ENCODE peak calls at places on chromosomes 5 and 9, in seven cellular contexts. G is uterus, K is fibroblast of lung, F is brain microvascular endothelial cell, S is ovary, X is mammary epithelial cell, U is tibial nerve. H is an unnamed sample.

GRCh38 chr5:38346593-38346992 is 88.2 kb downstream of the EGFLAM start:
- DNase-seq in G (no peak), K (no peak), F (no peak), S (no peak), X (no peak), U (no peak), H (no peak)

GRCh38 chr5:109907189-109907588 is 217.5 kb downstream of the MAN2A1 start:
- DNase-seq in G (no peak), K (no peak), F (peak), S (no peak), X (no peak), U (no peak), H (no peak)

GRCh38 chr9:2022560-2022959 is 7.4 kb downstream of the SMARCA2 start:
- DNase-seq in G (no peak), K (no peak), F (no peak), S (no peak), X (no peak), U (no peak), H (no peak)

GRCh38 chr5:117095803-117096332 is 521.2 kb upstream of the SEMA6A start:
- DNase-seq in G (no peak), K (no peak), F (no peak), S (no peak), X (no peak), U (no peak), H (no peak)

GRCh38 chr5:171705036-171705435 is 80.6 kb upstream of the SMIM23 start:
- DNase-seq in G (no peak), K (no peak), F (no peak), S (no peak), X (no peak), U (no peak), H (no peak)

GRCh38 chr9:96661711-96662110 is 6.6 kb upstream of the PRXL2C start:
- DNase-seq in G (no peak), K (peak), F (peak), S (no peak), X (no peak), U (no peak), H (no peak)

GRCh38 chr9:134271338-134272301 is 54.6 kb upstream of the RXRA start:
- DNase-seq in G (no peak), K (no peak), F (no peak), S (no peak), X (no peak), U (no peak), H (no peak)

GRCh38 chr5:76737846-76738245 is 21.9 kb downstream of the F2R start:
- DNase-seq in G (no peak), K (no peak), F (no peak), S (no peak), X (no peak), U (no peak), H (no peak)

GRCh38 chr5:61991861-61992260 is 314.1 kb upstream of the KIF2A start:
- DNase-seq in G (no peak), K (no peak), F (no peak), S (no peak), X (peak), U (no peak), H (no peak)

GRCh38 chr9:129962376-129962765 is 80.6 kb downstream of the FNBP1 start:
- DNase-seq in G (no peak), K (no peak), F (no peak), S (no peak), X (peak), U (no peak), H (no peak)

GRCh38 chr9:18452276-18452675 is 21.7 kb upstream of the ADAMTSL1 start:
- DNase-seq in G (no peak), K (no peak), F (no peak), S (no peak), X (no peak), U (no peak), H (no peak)

GRCh38 chr5:81800797-81801196 is 49.9 kb upstream of the SSBP2 start:
- DNase-seq in G (no peak), K (no peak), F (no peak), S (no peak), X (no peak), U (no peak), H (no peak)

GRCh38 chr9:31671011-31671410 is 713.4 kb upstream of the ACO1 start:
- DNase-seq in G (no peak), K (no peak), F (no peak), S (no peak), X (no peak), U (no peak), H (no peak)

GRCh38 chr9:16410601-16411285 is 459.7 kb downstream of the BNC2 start:
- DNase-seq in G (no peak), K (no peak), F (peak), S (peak), X (peak), U (no peak), H (no peak)

GRCh38 chr5:994272-994607 is 14.4 kb upstream of the NKD2 start:
- DNase-seq in G (peak), K (no peak), F (no peak), S (no peak), X (no peak), U (no peak), H (no peak)

GRCh38 chr5:134547579-134547978 is 22.1 kb downstream of the JADE2 start:
- DNase-seq in G (peak), K (peak), F (peak), S (peak), X (peak), U (no peak), H (peak)

GRCh38 chr5:151661968-151662732 is 24.6 kb downstream of the SPARC start:
- DNase-seq in G (no peak), K (no peak), F (no peak), S (no peak), X (no peak), U (no peak), H (no peak)

GRCh38 chr9:137519553-137519952 is 30.6 kb downstream of the PNPLA7 start:
- DNase-seq in G (no peak), K (no peak), F (no peak), S (no peak), X (no peak), U (no peak), H (no peak)

GRCh38 chr5:52709171-52709925 is 78.4 kb upstream of the ITGA1 start:
- DNase-seq in G (no peak), K (no peak), F (peak), S (no peak), X (peak), U (no peak), H (no peak)

GRCh38 chr5:622946-623522 is 10.9 kb downstream of the CEP72 start:
- DNase-seq in G (no peak), K (no peak), F (no peak), S (no peak), X (no peak), U (peak), H (no peak)

GRCh38 chr5:58148366-58148765 is 311.5 kb downstream of the PLK2 start:
- DNase-seq in G (no peak), K (no peak), F (no peak), S (no peak), X (no peak), U (no peak), H (no peak)

GRCh38 chr5:108101816-108102215 is 280.1 kb downstream of the FBXL17 start:
- DNase-seq in G (no peak), K (no peak), F (no peak), S (no peak), X (no peak), U (no peak), H (no peak)

GRCh38 chr5:520196-520849 is 3.9 kb downstream of the SLC9A3 start:
- DNase-seq in G (no peak), K (no peak), F (no peak), S (no peak), X (no peak), U (no peak), H (no peak)

GRCh38 chr5:87081511-87082372 is 185.9 kb upstream of the RASA1 start:
- DNase-seq in G (no peak), K (no peak), F (no peak), S (no peak), X (no peak), U (no peak), H (peak)

GRCh38 chr5:44809215-44809955 is 638 bp downstream of the MRPS30 start:
- DNase-seq in G (peak), K (peak), F (peak), S (peak), X (peak), U (peak), H (peak)

GRCh38 chr5:72440207-72440638 is 67.0 kb downstream of the ZNF366 start:
- DNase-seq in G (no peak), K (no peak), F (no peak), S (no peak), X (no peak), U (no peak), H (no peak)
- H3K27ac ChIP-seq in G (peak), K (no peak), F (no peak), S (no peak), X (no peak), U (no peak), H (no peak)

GRCh38 chr9:107734231-107735014 is 244.9 kb upstream of the KLF4 start:
- DNase-seq in G (peak), K (peak), F (no peak), S (peak), X (peak), U (no peak), H (no peak)
- TF ChIP-seq CTCF in G (no peak), K (peak), F (no peak), S (no peak), X (no peak), U (no peak), H (no peak)

GRCh38 chr9:124964056-124964455 is 23.2 kb upstream of the GOLGA1 start:
- DNase-seq in G (no peak), K (no peak), F (no peak), S (no peak), X (no peak), U (no peak), H (no peak)
- H3K27ac ChIP-seq in G (no peak), K (no peak), F (no peak), S (no peak), X (no peak), U (no peak), H (no peak)

GRCh38 chr9:135687216-135687615 is 12.1 kb downstream of the SOHLH1 start:
- DNase-seq in G (no peak), K (no peak), F (no peak), S (no peak), X (no peak), U (no peak), H (no peak)
- TF ChIP-seq CTCF in G (no peak), K (no peak), F (no peak), S (no peak), X (no peak), U (no peak), H (no peak)

GRCh38 chr9:37218800-37219425 is 98.5 kb downstream of the ZCCHC7 start:
- DNase-seq in G (no peak), K (peak), F (no peak), S (no peak), X (no peak), U (no peak), H (no peak)

GRCh38 chr9:37215456-37216229 is 95.3 kb downstream of the ZCCHC7 start:
- DNase-seq in G (no peak), K (peak), F (no peak), S (no peak), X (peak), U (no peak), H (peak)

GRCh38 chr9:37221489-37222106 is 101.2 kb downstream of the ZCCHC7 start:
- DNase-seq in G (no peak), K (no peak), F (no peak), S (no peak), X (no peak), U (no peak), H (no peak)

GRCh38 chr9:37217141-37217540 is 96.8 kb downstream of the ZCCHC7 start:
- DNase-seq in G (no peak), K (no peak), F (no peak), S (no peak), X (no peak), U (no peak), H (no peak)

GRCh38 chr9:37220971-37221370 is 100.6 kb downstream of the ZCCHC7 start:
- DNase-seq in G (no peak), K (no peak), F (no peak), S (no peak), X (no peak), U (no peak), H (peak)
- H3K27ac ChIP-seq in G (no peak), K (no peak), F (no peak), S (no peak), X (no peak), U (no peak), H (no peak)

GRCh38 chr5:179788193-179788854 is 5.5 kb upstream of the LTC4S start:
- DNase-seq in G (no peak), K (no peak), F (no peak), S (no peak), X (no peak), U (no peak), H (no peak)
- TF ChIP-seq CTCF in G (no peak), K (no peak), F (no peak), S (no peak), X (no peak), U (no peak), H (no peak)

DNA sequence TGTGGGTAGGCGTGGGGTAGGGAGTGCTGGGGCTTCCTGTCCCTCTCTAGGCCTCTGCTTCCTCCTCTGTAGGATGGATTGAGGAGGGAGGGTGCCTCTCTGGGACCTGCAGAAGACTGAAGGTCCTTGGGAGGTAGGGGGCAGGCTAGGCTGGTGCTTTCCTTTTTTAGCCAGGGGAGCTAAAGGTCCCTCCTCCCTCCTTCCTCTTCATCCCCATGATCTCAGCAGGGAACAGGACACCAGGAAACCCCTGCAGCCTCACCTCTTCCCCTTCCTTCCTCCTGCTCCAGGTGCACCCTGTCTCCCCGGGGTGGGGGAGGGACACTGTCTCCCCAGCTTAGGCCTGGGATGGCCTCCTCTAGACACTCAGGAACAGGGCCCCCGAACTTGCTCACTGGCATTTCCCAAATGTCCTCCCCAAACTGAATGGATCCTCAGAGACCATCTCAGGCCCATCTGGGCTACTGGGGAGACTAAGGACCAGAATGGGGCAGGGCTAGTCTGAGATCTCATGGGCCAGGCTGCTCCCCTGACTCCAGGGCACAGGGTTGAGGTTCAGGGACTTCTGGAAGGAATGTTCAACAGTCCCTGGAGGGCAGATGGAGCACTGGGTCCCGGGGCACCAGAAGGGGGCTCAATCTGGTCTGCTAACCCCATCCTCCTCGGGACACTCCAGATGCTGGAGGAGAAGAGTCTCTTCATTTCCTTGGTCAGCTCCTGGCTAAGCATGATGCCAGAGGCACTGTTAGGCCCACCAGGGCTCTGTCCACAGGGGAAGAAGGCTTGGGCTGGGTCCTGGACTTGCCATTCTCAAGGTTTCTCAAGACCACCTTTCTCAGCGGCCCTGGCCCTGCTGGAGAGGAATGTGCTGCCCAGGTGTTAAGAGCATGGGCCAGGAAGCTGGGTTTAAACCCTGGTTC is 8.2 kb downstream of the SH2D3C start:
- DNase-seq in G (no peak), K (no peak), F (no peak), S (no peak), X (no peak), U (no peak), H (no peak)
- H3K27ac ChIP-seq in G (peak), K (no peak), F (no peak), S (no peak), X (no peak), U (peak), H (no peak)

GRCh38 chr5:43203373-43203772 is 11.3 kb downstream of the NIM1K start:
- DNase-seq in G (no peak), K (peak), F (no peak), S (no peak), X (no peak), U (no peak), H (no peak)

GRCh38 chr5:43207601-43208000 is 15.6 kb downstream of the NIM1K start:
- DNase-seq in G (no peak), K (peak), F (peak), S (no peak), X (no peak), U (no peak), H (no peak)

GRCh38 chr5:43202380-43202779 is 10.4 kb downstream of the NIM1K start:
- DNase-seq in G (no peak), K (no peak), F (no peak), S (no peak), X (no peak), U (no peak), H (no peak)

GRCh38 chr5:43208658-43209057 is 16.6 kb downstream of the NIM1K start:
- DNase-seq in G (no peak), K (peak), F (no peak), S (no peak), X (no peak), U (no peak), H (no peak)

DNA sequence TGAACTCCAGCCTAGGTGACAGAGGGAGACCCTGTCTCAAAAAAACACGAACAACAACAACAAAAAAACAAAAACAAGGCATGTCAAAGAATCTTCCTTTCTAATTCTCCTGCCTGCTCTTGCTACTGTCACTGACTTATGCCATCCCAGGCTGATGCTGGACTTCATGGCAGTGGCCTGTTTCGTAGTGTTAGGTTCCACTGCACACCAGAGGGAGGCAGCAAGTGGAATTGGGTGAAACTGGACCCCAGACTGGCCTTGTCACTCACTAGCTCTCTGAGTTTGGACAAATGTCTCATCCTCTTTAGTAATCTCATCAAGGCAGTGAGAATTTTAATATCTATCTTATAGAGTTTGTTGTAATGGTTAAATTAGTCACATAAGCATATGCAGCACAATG is 12.9 kb downstream of the NIM1K start:
- DNase-seq in G (no peak), K (no peak), F (no peak), S (no peak), X (no peak), U (no peak), H (no peak)
- TF ChIP-seq CTCF in G (no peak), K (no peak), F (no peak), S (no peak), X (no peak), U (no peak), H (no peak)

GRCh38 chr5:132227235-132227484 is 493 bp downstream of the P4HA2 start:
- DNase-seq in G (no peak), K (peak), F (no peak), S (peak), X (no peak), U (no peak), H (no peak)
- H3K27ac ChIP-seq in G (peak), K (peak), F (peak), S (no peak), X (peak), U (peak), H (no peak)

GRCh38 chr9:84174486-84174885 is 166.1 kb downstream of the SLC28A3 start:
- DNase-seq in G (no peak), K (peak), F (no peak), S (no peak), X (no peak), U (no peak), H (no peak)
- TF ChIP-seq CTCF in G (no peak), K (no peak), F (no peak), S (no peak), X (no peak), U (no peak), H (no peak)

H was measured in A673.